ENCODE peak calls at places on chromosomes 3 and 15, in four cellular contexts. W is psoas muscle, Q is fibroblast of the aortic adventitia, M is progenitor cell of endocrine pancreas. R is an unnamed sample.

GRCh38 chr15:96331141-96331941 is 841 bp downstream of the NR2F2 start:
- DNase-seq in W (peak), Q (peak), M (no peak), R (peak)

GRCh38 chr15:79089890-79090486 is 592 bp downstream of the RASGRF1 start:
- DNase-seq in W (no peak), Q (no peak), M (no peak), R (no peak)

GRCh38 chr15:85763157-85763556 is 31.6 kb downstream of the KLHL25 start:
- DNase-seq in W (peak), Q (no peak), M (no peak), R (no peak)

GRCh38 chr3:31567036-31567435 is 34.3 kb downstream of the STT3B start:
- DNase-seq in W (no peak), Q (no peak), M (no peak), R (no peak)

GRCh38 chr3:79161941-79162340 is 605.9 kb downstream of the ROBO1 start:
- DNase-seq in W (no peak), Q (peak), M (no peak), R (no peak)

GRCh38 chr15:60214201-60214600 is 183.6 kb downstream of the ANXA2 start:
- DNase-seq in W (no peak), Q (no peak), M (no peak), R (no peak)

GRCh38 chr3:88025001-88025552 is 33.7 kb downstream of the CGGBP1 start:
- DNase-seq in W (no peak), Q (no peak), M (no peak), R (no peak)

GRCh38 chr15:78620839-78621421 is at the start of gene CHRNA3:
- DNase-seq in W (no peak), Q (no peak), M (no peak), R (peak)

GRCh38 chr3:115321396-115321795 is 174.3 kb upstream of the ZBTB20 start:
- DNase-seq in W (no peak), Q (peak), M (no peak), R (peak)

GRCh38 chr3:117920240-117920923 is 1114.3 kb downstream of the IGSF11 start:
- DNase-seq in W (no peak), Q (no peak), M (no peak), R (no peak)

GRCh38 chr3:125515421-125515820 is 4.6 kb downstream of the SNX4 start:
- DNase-seq in W (no peak), Q (no peak), M (no peak), R (no peak)

GRCh38 chr3:125525153-125525552 is 5.2 kb upstream of the SNX4 start:
- DNase-seq in W (no peak), Q (no peak), M (no peak), R (no peak)

GRCh38 chr3:125519678-125520562 is at the start of gene SNX4:
- DNase-seq in W (peak), Q (peak), M (peak), R (peak)
- TF ChIP-seq CTCF in W (no peak), Q (no peak), M (no peak), R (no peak)

GRCh38 chr3:15207836-15208504 is 1.9 kb downstream of the CAPN7 start:
- DNase-seq in W (no peak), Q (no peak), M (no peak), R (no peak)

GRCh38 chr3:15206662-15207576 is 873 bp downstream of the CAPN7 start:
- DNase-seq in W (peak), Q (peak), M (no peak), R (peak)

GRCh38 chr3:15205482-15205933 is 538 bp upstream of the CAPN7 start:
- DNase-seq in W (no peak), Q (peak), M (no peak), R (no peak)

GRCh38 chr3:15204005-15204404 is 2.0 kb upstream of the CAPN7 start:
- DNase-seq in W (no peak), Q (no peak), M (no peak), R (no peak)

DNA sequence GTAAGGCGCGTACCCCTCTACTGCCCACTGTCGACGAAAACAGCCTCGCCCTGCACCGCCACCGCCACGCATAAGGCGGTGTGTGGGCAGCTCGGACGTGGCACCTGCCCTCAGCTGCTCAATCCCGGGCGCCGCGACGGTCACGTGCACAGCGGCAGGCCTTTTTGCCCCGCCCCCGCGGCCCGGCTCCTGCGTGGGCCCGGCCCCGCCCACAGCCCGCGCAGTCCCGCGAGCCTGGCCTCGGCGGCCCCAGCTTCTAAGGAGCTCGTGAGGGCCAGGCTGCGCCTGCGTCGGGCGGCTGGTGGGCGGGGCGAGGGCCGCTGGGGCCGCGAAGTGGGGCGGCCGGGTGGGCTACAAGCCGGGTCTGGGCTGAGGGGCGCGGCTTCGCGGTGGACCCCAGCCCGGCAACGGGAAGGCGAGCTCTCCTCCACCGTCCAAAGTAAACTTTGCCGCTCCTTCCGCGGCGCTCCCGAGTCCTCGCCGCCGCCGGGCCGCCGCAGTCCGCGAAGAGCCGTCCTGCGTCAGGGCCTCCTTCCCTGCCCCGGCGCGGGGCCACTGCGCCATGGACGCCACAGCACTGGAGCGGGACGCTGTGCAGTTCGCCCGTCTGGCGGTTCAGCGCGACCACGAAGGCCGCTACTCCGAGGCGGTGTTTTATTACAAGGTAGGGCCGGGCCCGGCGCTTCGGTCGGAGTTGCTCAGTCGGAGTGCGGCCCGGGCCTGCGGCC is at the start of gene CAPN7:
- DNase-seq in W (peak), Q (peak), M (peak), R (peak)
- TF ChIP-seq CTCF in W (peak), Q (peak), M (peak), R (peak)

GRCh38 chr3:150404023-150404422 is 4.1 kb upstream of the TSC22D2 start:
- DNase-seq in W (no peak), Q (no peak), M (no peak), R (no peak)

GRCh38 chr3:150397220-150397619 is 10.9 kb upstream of the TSC22D2 start:
- DNase-seq in W (no peak), Q (peak), M (no peak), R (no peak)

GRCh38 chr3:150399060-150399459 is 9.0 kb upstream of the TSC22D2 start:
- DNase-seq in W (no peak), Q (no peak), M (no peak), R (no peak)

GRCh38 chr3:150402217-150402616 is 5.9 kb upstream of the TSC22D2 start:
- DNase-seq in W (no peak), Q (no peak), M (no peak), R (no peak)

DNA sequence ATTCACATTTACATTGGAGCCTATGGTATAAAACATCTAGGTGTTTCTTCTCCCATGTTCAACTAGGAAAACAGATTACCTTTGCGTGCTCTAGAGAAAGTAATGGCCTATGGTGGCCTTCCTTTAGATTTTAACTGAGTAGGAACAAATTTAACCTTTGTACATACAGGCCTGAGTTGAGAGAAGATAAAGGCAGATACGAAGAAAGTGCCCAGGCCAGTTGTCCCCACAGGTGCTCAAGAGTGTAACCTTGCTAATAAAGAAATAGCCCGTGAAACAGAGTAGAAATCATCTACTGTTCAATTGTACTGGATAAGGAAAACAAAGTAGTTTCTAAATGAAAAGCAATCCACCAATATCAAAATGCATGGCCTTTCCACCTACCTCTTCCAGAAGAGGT is 6.8 kb upstream of the TSC22D2 start:
- DNase-seq in W (no peak), Q (no peak), M (no peak), R (no peak)
- TF ChIP-seq CTCF in W (no peak), Q (no peak), M (no peak), R (no peak)

GRCh38 chr15:92629975-92630626 is 25.5 kb downstream of the FAM174B start:
- DNase-seq in W (no peak), Q (no peak), M (no peak), R (no peak)

GRCh38 chr15:92633001-92633400 is 22.6 kb downstream of the FAM174B start:
- DNase-seq in W (no peak), Q (no peak), M (no peak), R (no peak)

GRCh38 chr15:92633418-92633817 is 22.2 kb downstream of the FAM174B start:
- DNase-seq in W (no peak), Q (no peak), M (no peak), R (no peak)

GRCh38 chr15:92629276-92629974 is 26.1 kb downstream of the FAM174B start:
- DNase-seq in W (no peak), Q (no peak), M (no peak), R (no peak)

DNA sequence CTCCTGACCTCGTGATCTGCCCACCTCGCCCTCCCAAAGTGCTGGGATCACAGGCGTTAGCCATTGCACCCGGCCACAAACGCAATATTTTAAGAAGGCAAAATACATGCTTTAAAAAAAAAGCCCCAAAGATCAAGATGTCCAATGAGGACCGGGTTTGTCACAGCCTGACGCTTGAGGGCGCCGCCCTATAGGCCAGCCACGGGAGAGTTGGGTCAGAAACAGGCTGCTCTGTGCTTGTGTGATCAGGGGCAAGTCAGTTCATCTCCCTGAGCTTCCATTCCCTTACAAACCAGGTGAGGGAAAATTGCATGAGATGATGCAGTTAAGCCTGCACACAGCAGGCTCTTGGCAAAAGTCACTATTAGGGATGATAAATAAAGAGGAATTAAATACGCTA is 23.9 kb downstream of the FAM174B start:
- DNase-seq in W (no peak), Q (no peak), M (no peak), R (no peak)
- TF ChIP-seq CTCF in W (no peak), Q (no peak), M (no peak), R (peak)